ENCODE peak calls at places on chromosomes 13 and 19, in eight cellular contexts. One of them, this sample, is unnamed.

GRCh38 chr19:19232231-19232630 is 20.5 kb downstream of the NCAN start:
- DNase-seq in left ventricle myocardium inferior: no peak
- DNase-seq in psoas muscle: no peak
- DNase-seq in heart right ventricle: no peak
- DNase-seq in mucosa of descending colon: no peak
- DNase-seq in astrocyte of the cerebellum: no peak
- DNase-seq in neural progenitor cell: no peak
- DNase-seq in fibroblast of lung: no peak
- DNase-seq in this sample: no peak

GRCh38 chr13:112444416-112445399 is 68.6 kb downstream of the SPACA7 start:
- DNase-seq in left ventricle myocardium inferior: no peak
- DNase-seq in psoas muscle: no peak
- DNase-seq in heart right ventricle: no peak
- DNase-seq in mucosa of descending colon: no peak
- DNase-seq in astrocyte of the cerebellum: no peak
- DNase-seq in neural progenitor cell: no peak
- DNase-seq in fibroblast of lung: no peak
- DNase-seq in this sample: no peak

GRCh38 chr13:111337206-111337605 is 16.8 kb downstream of the TEX29 start:
- DNase-seq in left ventricle myocardium inferior: no peak
- DNase-seq in psoas muscle: no peak
- DNase-seq in heart right ventricle: no peak
- DNase-seq in mucosa of descending colon: no peak
- DNase-seq in astrocyte of the cerebellum: peak
- DNase-seq in neural progenitor cell: no peak
- DNase-seq in fibroblast of lung: peak
- DNase-seq in this sample: peak

GRCh38 chr19:30070970-30071632 is 129.1 kb downstream of the URI1 start:
- DNase-seq in left ventricle myocardium inferior: peak
- DNase-seq in psoas muscle: no peak
- DNase-seq in heart right ventricle: peak
- DNase-seq in mucosa of descending colon: no peak
- DNase-seq in astrocyte of the cerebellum: no peak
- DNase-seq in neural progenitor cell: no peak
- DNase-seq in fibroblast of lung: no peak
- DNase-seq in this sample: no peak

GRCh38 chr13:99988469-99989375 is 7.1 kb downstream of the ZIC2 start:
- DNase-seq in left ventricle myocardium inferior: no peak
- DNase-seq in psoas muscle: no peak
- DNase-seq in heart right ventricle: no peak
- DNase-seq in mucosa of descending colon: no peak
- DNase-seq in astrocyte of the cerebellum: no peak
- DNase-seq in neural progenitor cell: peak
- DNase-seq in fibroblast of lung: no peak
- DNase-seq in this sample: peak

GRCh38 chr19:21848706-21849105 is 12.7 kb upstream of the ZNF43 start:
- DNase-seq in left ventricle myocardium inferior: no peak
- DNase-seq in psoas muscle: no peak
- DNase-seq in heart right ventricle: no peak
- DNase-seq in mucosa of descending colon: no peak
- DNase-seq in astrocyte of the cerebellum: no peak
- DNase-seq in neural progenitor cell: no peak
- DNase-seq in fibroblast of lung: peak
- DNase-seq in this sample: no peak

GRCh38 chr13:30355405-30355741 is 48.0 kb upstream of the KATNAL1 start:
- DNase-seq in left ventricle myocardium inferior: no peak
- DNase-seq in psoas muscle: no peak
- DNase-seq in heart right ventricle: peak
- DNase-seq in mucosa of descending colon: peak
- DNase-seq in astrocyte of the cerebellum: no peak
- DNase-seq in neural progenitor cell: peak
- DNase-seq in fibroblast of lung: no peak
- DNase-seq in this sample: no peak

GRCh38 chr19:53927745-53928144 is 18.7 kb downstream of the CACNG7 start:
- DNase-seq in left ventricle myocardium inferior: no peak
- DNase-seq in psoas muscle: no peak
- DNase-seq in heart right ventricle: no peak
- DNase-seq in mucosa of descending colon: no peak
- DNase-seq in astrocyte of the cerebellum: peak
- DNase-seq in neural progenitor cell: peak
- DNase-seq in fibroblast of lung: peak
- DNase-seq in this sample: peak

GRCh38 chr19:33374406-33374703 is 846 bp downstream of the CEBPG start:
- DNase-seq in left ventricle myocardium inferior: no peak
- DNase-seq in psoas muscle: no peak
- DNase-seq in heart right ventricle: no peak
- DNase-seq in mucosa of descending colon: peak
- DNase-seq in astrocyte of the cerebellum: no peak
- DNase-seq in neural progenitor cell: peak
- DNase-seq in fibroblast of lung: peak
- DNase-seq in this sample: peak

GRCh38 chr13:70375718-70376117 is 267.5 kb upstream of the KLHL1 start:
- DNase-seq in left ventricle myocardium inferior: no peak
- DNase-seq in psoas muscle: no peak
- DNase-seq in heart right ventricle: no peak
- DNase-seq in mucosa of descending colon: no peak
- DNase-seq in astrocyte of the cerebellum: no peak
- DNase-seq in neural progenitor cell: peak
- DNase-seq in fibroblast of lung: no peak
- DNase-seq in this sample: no peak

GRCh38 chr19:52343548-52343947 is 7.5 kb downstream of the ZNF610 start:
- DNase-seq in left ventricle myocardium inferior: peak
- DNase-seq in psoas muscle: peak
- DNase-seq in heart right ventricle: peak
- DNase-seq in mucosa of descending colon: peak
- DNase-seq in astrocyte of the cerebellum: no peak
- DNase-seq in neural progenitor cell: peak
- DNase-seq in fibroblast of lung: peak
- DNase-seq in this sample: no peak

GRCh38 chr19:6579450-6580178 is 11.3 kb downstream of the CD70 start:
- DNase-seq in left ventricle myocardium inferior: no peak
- DNase-seq in psoas muscle: no peak
- DNase-seq in heart right ventricle: no peak
- DNase-seq in mucosa of descending colon: no peak
- DNase-seq in astrocyte of the cerebellum: no peak
- DNase-seq in neural progenitor cell: no peak
- DNase-seq in fibroblast of lung: no peak
- DNase-seq in this sample: no peak
- H3K4me3 ChIP-seq in left ventricle myocardium inferior: no peak
- H3K4me3 ChIP-seq in psoas muscle: no peak
- H3K4me3 ChIP-seq in heart right ventricle: no peak
- H3K4me3 ChIP-seq in mucosa of descending colon: no peak
- H3K4me3 ChIP-seq in astrocyte of the cerebellum: no peak
- H3K4me3 ChIP-seq in neural progenitor cell: no peak
- H3K4me3 ChIP-seq in fibroblast of lung: no peak
- H3K4me3 ChIP-seq in this sample: no peak

GRCh38 chr13:27450921-27451461 is 627 bp upstream of the MTIF3 start:
- DNase-seq in left ventricle myocardium inferior: peak
- DNase-seq in psoas muscle: peak
- DNase-seq in heart right ventricle: peak
- DNase-seq in mucosa of descending colon: peak
- DNase-seq in astrocyte of the cerebellum: no peak
- DNase-seq in neural progenitor cell: peak
- DNase-seq in fibroblast of lung: peak
- DNase-seq in this sample: peak
- TF ChIP-seq CTCF in left ventricle myocardium inferior: no peak
- TF ChIP-seq CTCF in psoas muscle: no peak
- TF ChIP-seq CTCF in heart right ventricle: no peak
- TF ChIP-seq CTCF in mucosa of descending colon: no peak
- TF ChIP-seq CTCF in astrocyte of the cerebellum: no peak
- TF ChIP-seq CTCF in neural progenitor cell: no peak
- TF ChIP-seq CTCF in fibroblast of lung: no peak
- TF ChIP-seq CTCF in this sample: no peak

GRCh38 chr19:2251577-2252480 is 2.7 kb downstream of the AMH start:
- DNase-seq in left ventricle myocardium inferior: no peak
- DNase-seq in psoas muscle: no peak
- DNase-seq in heart right ventricle: no peak
- DNase-seq in mucosa of descending colon: no peak
- DNase-seq in astrocyte of the cerebellum: no peak
- DNase-seq in neural progenitor cell: no peak
- DNase-seq in fibroblast of lung: peak
- DNase-seq in this sample: no peak
- H3K4me3 ChIP-seq in left ventricle myocardium inferior: peak
- H3K4me3 ChIP-seq in psoas muscle: no peak
- H3K4me3 ChIP-seq in heart right ventricle: peak
- H3K4me3 ChIP-seq in mucosa of descending colon: no peak
- H3K4me3 ChIP-seq in astrocyte of the cerebellum: no peak
- H3K4me3 ChIP-seq in neural progenitor cell: no peak
- H3K4me3 ChIP-seq in fibroblast of lung: no peak
- H3K4me3 ChIP-seq in this sample: no peak

DNA sequence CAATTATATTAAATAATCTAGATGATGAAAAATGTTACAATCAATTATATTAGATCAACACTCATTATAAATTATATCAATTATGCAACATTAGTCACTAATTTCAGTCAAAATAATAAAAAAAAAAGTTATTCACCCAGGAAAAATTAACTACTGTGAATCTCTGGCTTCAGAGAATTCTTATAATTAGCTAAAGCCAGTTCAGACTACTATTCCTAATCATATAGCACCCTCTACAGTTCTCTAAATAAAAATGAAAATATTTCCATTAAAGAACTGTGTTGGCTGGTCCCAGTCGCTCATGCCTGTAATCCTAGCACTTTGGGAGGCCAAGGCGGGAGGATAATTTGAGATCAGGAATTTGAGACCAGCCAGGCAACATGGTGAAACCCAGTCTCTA is 33.0 kb downstream of the XPO4 start:
- DNase-seq in left ventricle myocardium inferior: no peak
- DNase-seq in psoas muscle: no peak
- DNase-seq in heart right ventricle: no peak
- DNase-seq in mucosa of descending colon: no peak
- DNase-seq in astrocyte of the cerebellum: no peak
- DNase-seq in neural progenitor cell: no peak
- DNase-seq in fibroblast of lung: no peak
- DNase-seq in this sample: no peak
- TF ChIP-seq CTCF in left ventricle myocardium inferior: peak
- TF ChIP-seq CTCF in psoas muscle: peak
- TF ChIP-seq CTCF in heart right ventricle: peak
- TF ChIP-seq CTCF in mucosa of descending colon: no peak
- TF ChIP-seq CTCF in astrocyte of the cerebellum: peak
- TF ChIP-seq CTCF in neural progenitor cell: no peak
- TF ChIP-seq CTCF in fibroblast of lung: no peak
- TF ChIP-seq CTCF in this sample: peak